ENCODE peak calls at places on chromosomes 4 and X, in four cellular contexts. One of them, this sample, is unnamed. For H3K27me3, the result is how much of the 10 kb centered on the place peaks cover.

GRCh38 chr4:165715989-165716388 is 157.0 kb upstream of the TLL1 start:
- DNase-seq in cardiac muscle cell: no peak
- DNase-seq in SK-N-SH: no peak
- DNase-seq in BE2C: no peak
- DNase-seq in this sample: no peak

GRCh38 chrX:103197721-103198306 is 17.1 kb upstream of the BEX4 start:
- DNase-seq in cardiac muscle cell: peak
- DNase-seq in SK-N-SH: no peak
- DNase-seq in BE2C: no peak
- DNase-seq in this sample: no peak

GRCh38 chr4:104967034-104967401 is 179.7 kb upstream of the TET2 start:
- DNase-seq in SK-N-SH: no peak
- DNase-seq in BE2C: no peak
- DNase-seq in cardiac muscle cell: no peak
- DNase-seq in this sample: no peak

GRCh38 chr4:48290146-48290772 is 20.6 kb upstream of the TEC start:
- DNase-seq in BE2C: peak
- DNase-seq in cardiac muscle cell: peak
- DNase-seq in SK-N-SH: peak
- DNase-seq in this sample: peak

GRCh38 chrX:39372126-39372525 is 570.9 kb downstream of the MID1IP1 start:
- DNase-seq in BE2C: no peak
- DNase-seq in cardiac muscle cell: no peak
- DNase-seq in SK-N-SH: no peak
- DNase-seq in this sample: no peak

GRCh38 chrX:18440835-18441234 is 15.4 kb downstream of the CDKL5 start:
- DNase-seq in BE2C: no peak
- DNase-seq in cardiac muscle cell: no peak
- DNase-seq in SK-N-SH: no peak
- DNase-seq in this sample: no peak

GRCh38 chr4:110411599-110412011 is 64.3 kb upstream of the ENPEP start:
- DNase-seq in cardiac muscle cell: no peak
- DNase-seq in BE2C: no peak
- DNase-seq in SK-N-SH: peak
- DNase-seq in this sample: peak

GRCh38 chr4:177554966-177555574 is 112.8 kb upstream of the AGA start:
- DNase-seq in BE2C: peak
- DNase-seq in SK-N-SH: peak
- DNase-seq in cardiac muscle cell: peak
- DNase-seq in this sample: peak

GRCh38 chrX:12947545-12948235 is 27.2 kb upstream of the TMSB4X start:
- DNase-seq in SK-N-SH: no peak
- DNase-seq in cardiac muscle cell: no peak
- DNase-seq in BE2C: no peak
- DNase-seq in this sample: no peak

GRCh38 chrX:10110984-10111363 is 45.8 kb upstream of the CLCN4 start:
- DNase-seq in SK-N-SH: no peak
- DNase-seq in cardiac muscle cell: no peak
- DNase-seq in BE2C: no peak
- DNase-seq in this sample: no peak

GRCh38 chr4:33060873-33061542 is 2340.8 kb downstream of the PCDH7 start:
- DNase-seq in BE2C: peak
- DNase-seq in cardiac muscle cell: peak
- DNase-seq in SK-N-SH: peak
- DNase-seq in this sample: peak

DNA sequence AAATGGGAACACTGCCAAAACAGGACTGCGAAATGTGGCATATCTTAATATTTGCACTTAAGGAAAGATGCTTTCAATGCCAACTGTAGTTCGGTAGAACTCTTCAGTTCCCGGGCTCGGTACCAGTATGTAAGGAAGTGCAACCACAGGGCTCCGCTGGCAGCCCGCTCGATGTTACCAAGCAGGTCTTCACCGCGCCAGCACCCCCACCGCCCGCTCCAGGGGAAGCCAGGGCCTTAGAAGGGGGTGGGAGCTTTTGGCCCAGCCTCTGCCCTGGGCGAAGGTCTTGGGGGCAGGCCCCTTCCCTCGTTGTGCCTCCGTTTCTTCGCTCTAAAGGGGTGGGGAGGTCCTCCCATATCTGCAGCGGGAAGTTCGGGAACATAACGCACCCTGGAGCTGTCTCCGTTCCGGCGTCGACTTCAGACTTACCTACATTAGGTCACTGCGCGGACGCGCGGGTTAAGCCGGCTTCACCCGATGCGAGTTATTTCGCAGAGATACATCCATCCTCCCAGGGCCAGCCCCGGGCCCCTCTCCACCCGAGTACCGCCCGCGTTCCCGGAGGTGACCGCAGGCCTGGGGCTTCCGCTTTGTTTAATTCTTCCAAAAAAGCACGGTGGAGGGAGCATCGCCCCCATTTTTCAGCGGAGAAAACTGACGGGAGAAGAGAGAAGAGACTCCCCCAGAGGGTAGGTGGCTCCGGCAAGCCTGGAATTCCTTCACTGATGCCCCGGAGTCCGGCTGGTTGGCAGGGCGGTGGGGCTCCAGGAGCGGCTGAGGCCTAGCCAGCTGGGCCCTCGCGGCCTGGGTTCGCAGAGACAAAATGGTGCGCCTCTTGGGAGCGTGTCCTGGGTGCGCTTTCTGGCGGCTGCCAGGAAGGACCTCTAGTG is 1.0 kb upstream of the HMX1 start:
- DNase-seq in cardiac muscle cell: no peak
- DNase-seq in BE2C: no peak
- DNase-seq in SK-N-SH: peak
- DNase-seq in this sample: peak
- H3K27me3 ChIP-seq in cardiac muscle cell: half or more
- H3K27me3 ChIP-seq in BE2C: under half
- H3K27me3 ChIP-seq in SK-N-SH: under half
- H3K27me3 ChIP-seq in this sample: half or more

DNA sequence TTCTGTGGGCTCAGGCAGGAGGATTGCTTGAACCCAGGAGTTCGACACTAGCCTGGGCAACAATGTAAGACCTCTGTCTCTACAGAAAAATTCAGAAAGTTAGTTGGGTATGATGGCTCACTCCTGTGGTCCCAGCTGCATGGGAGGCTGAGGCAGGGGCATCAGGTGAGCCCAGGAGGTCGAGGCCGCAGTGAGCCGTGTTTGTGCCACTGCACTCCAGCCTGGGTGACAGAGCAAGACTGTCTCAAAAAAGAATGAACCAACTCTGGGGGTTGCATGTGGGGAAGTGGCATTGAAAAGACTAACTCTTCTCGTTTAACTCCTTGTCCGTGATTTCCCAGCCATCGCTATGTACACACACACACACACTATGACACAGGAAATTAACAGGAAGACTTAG is 26.9 kb downstream of the ENOPH1 start:
- DNase-seq in BE2C: no peak
- DNase-seq in SK-N-SH: no peak
- DNase-seq in cardiac muscle cell: no peak
- DNase-seq in this sample: no peak
- H3K4me3 ChIP-seq in BE2C: no peak
- H3K4me3 ChIP-seq in SK-N-SH: no peak
- H3K4me3 ChIP-seq in cardiac muscle cell: no peak
- H3K4me3 ChIP-seq in this sample: no peak

DNA sequence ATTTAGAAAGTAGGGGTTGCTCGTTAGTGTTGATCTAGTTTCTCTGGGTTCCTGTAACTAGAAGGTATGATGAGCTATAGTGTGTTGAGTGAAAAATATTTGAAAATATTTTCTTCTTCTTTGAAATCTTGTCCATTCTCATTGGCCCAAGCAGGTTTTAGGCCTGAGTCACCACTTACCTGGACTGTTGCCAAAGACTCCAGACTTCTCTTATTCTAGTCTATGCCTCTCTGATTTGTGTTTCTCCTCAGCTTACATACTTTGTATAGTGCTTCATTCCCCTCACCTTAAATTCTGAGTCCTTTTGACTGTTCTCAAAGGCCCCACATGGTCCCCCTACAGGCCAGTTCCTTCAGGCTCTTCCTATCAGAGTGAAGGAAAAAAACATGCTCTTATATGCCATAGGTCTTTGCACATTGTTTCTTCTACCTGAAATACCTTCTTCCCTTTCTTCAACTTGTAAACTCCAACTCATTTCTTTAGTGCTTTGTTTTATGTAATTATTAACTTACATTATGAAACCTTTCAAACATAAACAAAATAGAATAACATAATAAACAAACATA is 258.2 kb downstream of the PPP1R2C start:
- DNase-seq in cardiac muscle cell: peak
- DNase-seq in BE2C: no peak
- DNase-seq in SK-N-SH: no peak
- DNase-seq in this sample: no peak
- H3K27me3 ChIP-seq in cardiac muscle cell: under half
- H3K27me3 ChIP-seq in BE2C: under half
- H3K27me3 ChIP-seq in SK-N-SH: under half
- H3K27me3 ChIP-seq in this sample: under half

GRCh38 chr4:141131738-141132688 is 1.3 kb downstream of the RNF150 start:
- DNase-seq in cardiac muscle cell: no peak
- DNase-seq in BE2C: peak
- DNase-seq in SK-N-SH: no peak
- DNase-seq in this sample: peak
- H3K4me3 ChIP-seq in cardiac muscle cell: peak
- H3K4me3 ChIP-seq in BE2C: peak
- H3K4me3 ChIP-seq in SK-N-SH: peak
- H3K4me3 ChIP-seq in this sample: peak

GRCh38 chr4:3871881-3872833 is 106.0 kb downstream of the ADRA2C start:
- DNase-seq in cardiac muscle cell: no peak
- DNase-seq in BE2C: no peak
- DNase-seq in SK-N-SH: no peak
- DNase-seq in this sample: peak

GRCh38 chr4:3872834-3873313 is 106.7 kb downstream of the ADRA2C start:
- DNase-seq in SK-N-SH: no peak
- DNase-seq in BE2C: no peak
- DNase-seq in cardiac muscle cell: no peak
- DNase-seq in this sample: no peak

GRCh38 chr4:3874525-3875110 is 108.4 kb downstream of the ADRA2C start:
- DNase-seq in BE2C: no peak
- DNase-seq in cardiac muscle cell: no peak
- DNase-seq in SK-N-SH: no peak
- DNase-seq in this sample: no peak

GRCh38 chr4:3875466-3875865 is 109.3 kb downstream of the ADRA2C start:
- DNase-seq in cardiac muscle cell: no peak
- DNase-seq in SK-N-SH: no peak
- DNase-seq in BE2C: no peak
- DNase-seq in this sample: peak

GRCh38 chr4:3873446-3874415 is 107.5 kb downstream of the ADRA2C start:
- DNase-seq in SK-N-SH: peak
- DNase-seq in BE2C: peak
- DNase-seq in cardiac muscle cell: no peak
- DNase-seq in this sample: peak
- H3K27me3 ChIP-seq in SK-N-SH: under half
- H3K27me3 ChIP-seq in BE2C: under half
- H3K27me3 ChIP-seq in cardiac muscle cell: half or more
- H3K27me3 ChIP-seq in this sample: under half

DNA sequence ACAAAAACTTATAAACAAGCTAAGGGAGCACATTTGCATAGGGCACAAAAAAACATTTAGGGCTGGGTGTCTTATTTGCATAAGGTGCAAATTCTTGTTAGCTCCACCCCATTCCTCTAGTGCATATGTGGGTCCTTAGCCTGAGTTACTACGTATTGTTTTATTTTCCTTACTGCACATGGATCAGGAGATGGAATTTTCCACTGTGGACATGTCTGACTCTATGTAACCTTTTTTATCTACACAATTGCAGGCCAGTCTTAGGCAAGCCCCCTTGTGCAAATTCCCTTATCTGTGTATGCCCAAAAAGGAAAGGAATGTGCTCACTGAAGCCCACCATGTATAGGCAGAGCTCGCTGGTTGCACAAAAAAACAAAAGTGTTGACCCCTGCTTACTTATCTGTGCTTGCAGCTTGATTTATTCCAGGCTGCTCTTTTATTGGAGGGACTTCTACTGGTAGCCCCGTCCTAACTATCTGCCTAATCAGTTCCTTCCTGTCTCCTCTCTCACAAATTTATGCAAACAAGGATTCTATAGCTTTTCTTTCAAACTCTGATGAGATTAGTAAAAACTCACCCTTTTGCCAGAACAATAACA is 359.0 kb upstream of the MAGEB16 start:
- DNase-seq in BE2C: no peak
- DNase-seq in SK-N-SH: no peak
- DNase-seq in cardiac muscle cell: no peak
- DNase-seq in this sample: no peak
- H3K4me3 ChIP-seq in BE2C: no peak
- H3K4me3 ChIP-seq in SK-N-SH: no peak
- H3K4me3 ChIP-seq in cardiac muscle cell: no peak
- H3K4me3 ChIP-seq in this sample: no peak

DNA sequence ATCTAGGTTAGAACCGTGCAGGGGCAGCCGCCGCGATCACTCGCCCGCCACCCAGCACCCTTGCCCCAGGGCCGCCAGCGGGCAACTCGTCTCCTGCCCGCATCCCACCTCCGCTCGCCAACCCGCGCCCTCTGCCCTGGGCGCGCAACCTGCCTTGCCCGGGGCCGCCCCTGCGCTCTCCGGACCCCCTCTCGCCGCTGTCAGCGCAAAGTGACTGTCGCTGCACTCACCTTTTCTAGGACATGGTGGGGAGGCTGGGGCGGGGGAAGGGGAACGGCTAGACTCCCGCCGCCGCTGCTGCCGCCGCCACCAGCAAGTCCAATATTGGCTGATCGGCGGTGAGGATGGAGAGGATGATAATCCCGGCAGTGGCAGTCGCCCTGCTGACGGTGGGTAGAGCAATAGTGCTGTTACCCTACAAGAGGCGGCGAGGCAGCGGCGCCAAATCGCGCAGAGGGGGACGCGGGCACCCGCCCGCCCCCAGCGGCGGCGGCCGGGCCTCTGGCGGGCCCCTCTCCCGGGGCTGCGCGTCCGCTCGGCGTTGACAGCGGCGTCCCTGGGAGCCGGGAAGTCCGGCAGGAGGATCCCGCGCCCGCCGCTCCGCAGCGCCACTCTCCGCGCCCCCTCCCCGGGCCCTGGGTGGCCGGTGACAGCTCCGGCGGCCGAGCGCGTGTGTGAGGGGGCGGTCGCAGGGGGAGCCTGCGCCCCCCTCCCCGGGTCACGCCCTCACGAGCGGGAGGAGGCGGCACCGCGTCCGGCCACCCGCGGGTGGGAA is 2.3 kb upstream of the NR3C2 start:
- DNase-seq in SK-N-SH: peak
- DNase-seq in cardiac muscle cell: no peak
- DNase-seq in BE2C: peak
- DNase-seq in this sample: peak
- H3K27me3 ChIP-seq in SK-N-SH: half or more
- H3K27me3 ChIP-seq in cardiac muscle cell: half or more
- H3K27me3 ChIP-seq in BE2C: half or more
- H3K27me3 ChIP-seq in this sample: half or more

GRCh38 chr4:3042226-3042625 is 32.1 kb downstream of the HTT-AS start:
- DNase-seq in BE2C: no peak
- DNase-seq in SK-N-SH: no peak
- DNase-seq in cardiac muscle cell: no peak
- DNase-seq in this sample: no peak
- H3K4me3 ChIP-seq in BE2C: peak
- H3K4me3 ChIP-seq in SK-N-SH: no peak
- H3K4me3 ChIP-seq in cardiac muscle cell: no peak
- H3K4me3 ChIP-seq in this sample: no peak

GRCh38 chrX:137566746-137567473 is 983 bp downstream of the ZIC3 start:
- DNase-seq in cardiac muscle cell: no peak
- DNase-seq in BE2C: no peak
- DNase-seq in SK-N-SH: no peak
- DNase-seq in this sample: peak
- H3K27me3 ChIP-seq in cardiac muscle cell: half or more
- H3K27me3 ChIP-seq in BE2C: half or more
- H3K27me3 ChIP-seq in SK-N-SH: half or more
- H3K27me3 ChIP-seq in this sample: under half